ENCODE peak calls at places on chromosomes 3 and 15, in ten cellular contexts. S is activated CD4-positive, alpha-beta T cell treated with anti-CD3 and anti-CD28 coated beads, Interleukin-2, amount 50 U/mL, for 48 hours; M is WTC11; F is esophagus squamous epithelium; U is psoas muscle; A is activated CD8-positive, alpha-beta memory T cell treated with anti-CD3 and anti-CD28 coated beads, Interleukin-2, amount 50 U/mL, for 4 hours; R is NCI-H1048; H is G401; N is ureter; C is H54. I is an unnamed sample.

GRCh38 chr3:113140876-113141275 is 70.5 kb upstream of the BOC start:
- DNase-seq in S (peak; percentile 28), M (no peak), F (no peak), U (no peak), A (no peak), R (no peak), H (no peak), N (no peak), C (no peak), I (no peak)

GRCh38 chr3:454986-455385 is 258.4 kb downstream of the CHL1 start:
- DNase-seq in S (no peak), M (no peak), F (no peak), U (no peak), A (no peak), R (no peak), H (peak; percentile 68), N (no peak), C (no peak), I (no peak)

GRCh38 chr3:30539772-30540171 is 66.6 kb upstream of the TGFBR2 start:
- DNase-seq in S (no peak), M (no peak), F (no peak), U (no peak), A (no peak), R (no peak), H (no peak), N (no peak), C (no peak), I (no peak)

GRCh38 chr15:66751579-66751978 is 49.5 kb downstream of the SMAD6 start:
- DNase-seq in S (no peak), M (no peak), F (no peak), U (no peak), A (no peak), R (no peak), H (no peak), N (no peak), C (no peak), I (no peak)

GRCh38 chr15:99476413-99477222 is 89.2 kb upstream of the MEF2A start:
- DNase-seq in S (no peak), M (no peak), F (no peak), U (peak; percentile 82), A (peak; percentile 50), R (no peak), H (peak; percentile 74), N (peak; percentile 84), C (peak; percentile 78), I (no peak)

GRCh38 chr3:154074966-154075365 is 46.2 kb upstream of the ARHGEF26 start:
- DNase-seq in S (no peak), M (no peak), F (no peak), U (no peak), A (no peak), R (no peak), H (no peak), N (no peak), C (no peak), I (no peak)

GRCh38 chr15:33587773-33588172 is 277.0 kb downstream of the RYR3 start:
- DNase-seq in S (no peak), M (no peak), F (no peak), U (no peak), A (no peak), R (no peak), H (no peak), N (no peak), C (no peak), I (no peak)

GRCh38 chr3:171439996-171440395 is 20.2 kb downstream of the TNIK start:
- DNase-seq in S (no peak), M (no peak), F (no peak), U (no peak), A (no peak), R (no peak), H (no peak), N (no peak), C (no peak), I (no peak)

GRCh38 chr3:67653425-67654098 is 850 bp downstream of the SUCLG2 start:
- DNase-seq in S (no peak), M (no peak), F (no peak), U (no peak), A (no peak), R (no peak), H (no peak), N (no peak), C (no peak), I (no peak)

GRCh38 chr3:17261627-17262369 is 377.0 kb downstream of the PLCL2 start:
- DNase-seq in S (no peak), M (no peak), F (no peak), U (no peak), A (no peak), R (no peak), H (no peak), N (no peak), C (no peak), I (no peak)

GRCh38 chr15:63507878-63508818 is 3.8 kb downstream of the USP3 start:
- DNase-seq in S (no peak), M (no peak), F (no peak), U (no peak), A (no peak), R (no peak), H (no peak), N (no peak), C (no peak), I (no peak)

GRCh38 chr3:14319654-14320182 is 82.7 kb upstream of the SLC6A6 start:
- DNase-seq in S (peak; percentile 15), M (peak; percentile 72), F (no peak), U (no peak), A (no peak), R (no peak), H (peak; percentile 36), N (no peak), C (peak; percentile 84), I (no peak)

GRCh38 chr15:75835990-75836952 is 7.0 kb upstream of the UBE2Q2 start:
- DNase-seq in S (no peak), M (no peak), F (no peak), U (no peak), A (no peak), R (no peak), H (no peak), N (no peak), C (no peak), I (no peak)

GRCh38 chr15:96362001-96362758 is 31.7 kb downstream of the NR2F2 start:
- DNase-seq in S (no peak), M (no peak), F (no peak), U (no peak), A (no peak), R (peak; percentile 82), H (no peak), N (no peak), C (no peak), I (no peak)

GRCh38 chr15:41892621-41893421 is 1.0 kb downstream of the SPTBN5 start:
- DNase-seq in S (peak; percentile 27), M (no peak), F (no peak), U (peak; percentile 55), A (no peak), R (no peak), H (peak; percentile 97), N (no peak), C (no peak), I (no peak)

GRCh38 chr3:184945886-184946625 is 134.1 kb downstream of the VPS8 start:
- DNase-seq in S (no peak), M (no peak), F (no peak), U (no peak), A (no peak), R (no peak), H (no peak), N (no peak), C (no peak), I (no peak)

GRCh38 chr3:8734137-8734878 is 706 bp downstream of the CAV3 start:
- DNase-seq in S (no peak), M (no peak), F (no peak), U (peak; percentile 41), A (no peak), R (no peak), H (no peak), N (no peak), C (no peak), I (no peak)

GRCh38 chr15:68816795-68817303 is 3.8 kb downstream of the ANP32A start:
- DNase-seq in S (no peak), M (no peak), F (no peak), U (no peak), A (no peak), R (no peak), H (no peak), N (peak; percentile 59), C (no peak), I (no peak)

GRCh38 chr3:147419062-147419701 is 10.0 kb downstream of the ZIC1 start:
- DNase-seq in S (no peak), M (peak; percentile 94), F (no peak), U (peak; percentile 84), A (no peak), R (no peak), H (peak; percentile 98), N (no peak), C (no peak), I (no peak)

GRCh38 chr15:43966646-43967045 is 139.8 kb downstream of the WDR76 start:
- DNase-seq in S (no peak), M (no peak), F (no peak), U (no peak), A (no peak), R (no peak), H (no peak), N (no peak), C (no peak), I (no peak)

GRCh38 chr3:63207066-63207590 is 71.0 kb upstream of the SYNPR start:
- DNase-seq in S (no peak), M (no peak), F (no peak), U (no peak), A (no peak), R (no peak), H (no peak), N (no peak), C (no peak), I (no peak)

GRCh38 chr3:98657429-98657828 is 64.0 kb upstream of the CPOX start:
- DNase-seq in S (peak; percentile 45), M (peak; percentile 76), F (no peak), U (no peak), A (peak; percentile 20), R (peak; percentile 29), H (no peak), N (no peak), C (no peak), I (no peak)

GRCh38 chr3:140292684-140293083 is 357.7 kb downstream of the CLSTN2 start:
- DNase-seq in S (no peak), M (no peak), F (no peak), U (peak; percentile 78), A (no peak), R (no peak), H (no peak), N (no peak), C (no peak), I (no peak)

GRCh38 chr3:34077796-34078195 is 279.4 kb downstream of the PDCD6IP start:
- DNase-seq in S (no peak), M (no peak), F (no peak), U (no peak), A (no peak), R (no peak), H (peak; percentile 87), N (no peak), C (no peak), I (no peak)

GRCh38 chr3:190996376-190996775 is 133.9 kb upstream of the GMNC start:
- DNase-seq in S (no peak), M (no peak), F (no peak), U (no peak), A (no peak), R (no peak), H (no peak), N (no peak), C (no peak), I (no peak)

GRCh38 chr3:117510396-117510795 is 800.8 kb downstream of the TUSC7 start:
- DNase-seq in S (no peak), M (no peak), F (no peak), U (no peak), A (no peak), R (no peak), H (no peak), N (no peak), C (no peak), I (no peak)

GRCh38 chr3:189547448-189547847 is 83.7 kb upstream of the TP63 start:
- DNase-seq in S (no peak), M (no peak), F (no peak), U (no peak), A (no peak), R (no peak), H (no peak), N (no peak), C (no peak), I (no peak)

GRCh38 chr3:122975163-122975923 is 52.2 kb downstream of the SEMA5B start:
- DNase-seq in S (peak; percentile 15), M (peak; percentile 30), F (no peak), U (no peak), A (no peak), R (no peak), H (no peak), N (peak; percentile 80), C (peak; percentile 61), I (no peak)